ENCODE peak calls at places on chromosome 18, in ten cellular contexts. One of them, this sample, is unnamed.
A peak's percentile ranks its signal among the peaks of the same experiment; 100 is the strongest.

GRCh38 chr18:63147973-63148372 is 171.6 kb downstream of the BCL2 start:
- DNase-seq in substantia nigra: no peak
- DNase-seq in LoVo: no peak
- DNase-seq in activated T-helper 1 cell treated with anti-CD3 and anti-CD28 coated beads, Interleukin-2, amount 50 U/mL, for 16 hours: no peak
- DNase-seq in GM20000: no peak
- DNase-seq in type B pancreatic cell: no peak
- DNase-seq in HEK293T: no peak
- DNase-seq in fibroblast of lung: no peak
- DNase-seq in nephron progenitor cell: no peak
- DNase-seq in stimulated activated CD8-positive, alpha-beta memory T cell treated with anti-CD3 and anti-CD28 coated beads, Interleukin-15, amount 100 ng/mL, for 4 hours: no peak
- DNase-seq in this sample: no peak

GRCh38 chr18:8610442-8610801 is 1.2 kb downstream of the RAB12 start:
- DNase-seq in substantia nigra: no peak
- DNase-seq in LoVo: no peak
- DNase-seq in activated T-helper 1 cell treated with anti-CD3 and anti-CD28 coated beads, Interleukin-2, amount 50 U/mL, for 16 hours: no peak
- DNase-seq in GM20000: no peak
- DNase-seq in type B pancreatic cell: no peak
- DNase-seq in HEK293T: no peak
- DNase-seq in fibroblast of lung: peak; percentile 31
- DNase-seq in nephron progenitor cell: no peak
- DNase-seq in stimulated activated CD8-positive, alpha-beta memory T cell treated with anti-CD3 and anti-CD28 coated beads, Interleukin-15, amount 100 ng/mL, for 4 hours: no peak
- DNase-seq in this sample: no peak

GRCh38 chr18:55868909-55869308 is 280.9 kb upstream of the TCF4 start:
- DNase-seq in substantia nigra: no peak
- DNase-seq in LoVo: no peak
- DNase-seq in activated T-helper 1 cell treated with anti-CD3 and anti-CD28 coated beads, Interleukin-2, amount 50 U/mL, for 16 hours: no peak
- DNase-seq in GM20000: no peak
- DNase-seq in type B pancreatic cell: no peak
- DNase-seq in HEK293T: no peak
- DNase-seq in fibroblast of lung: peak; percentile 42
- DNase-seq in nephron progenitor cell: no peak
- DNase-seq in stimulated activated CD8-positive, alpha-beta memory T cell treated with anti-CD3 and anti-CD28 coated beads, Interleukin-15, amount 100 ng/mL, for 4 hours: no peak
- DNase-seq in this sample: no peak

GRCh38 chr18:23712445-23712844 is 23.2 kb downstream of the LAMA3 start:
- DNase-seq in substantia nigra: no peak
- DNase-seq in LoVo: no peak
- DNase-seq in activated T-helper 1 cell treated with anti-CD3 and anti-CD28 coated beads, Interleukin-2, amount 50 U/mL, for 16 hours: no peak
- DNase-seq in GM20000: no peak
- DNase-seq in type B pancreatic cell: no peak
- DNase-seq in HEK293T: no peak
- DNase-seq in fibroblast of lung: peak; percentile 35
- DNase-seq in nephron progenitor cell: no peak
- DNase-seq in stimulated activated CD8-positive, alpha-beta memory T cell treated with anti-CD3 and anti-CD28 coated beads, Interleukin-15, amount 100 ng/mL, for 4 hours: no peak
- DNase-seq in this sample: no peak

GRCh38 chr18:78859686-78860085 is 119.9 kb upstream of the SALL3 start:
- DNase-seq in substantia nigra: no peak
- DNase-seq in LoVo: no peak
- DNase-seq in activated T-helper 1 cell treated with anti-CD3 and anti-CD28 coated beads, Interleukin-2, amount 50 U/mL, for 16 hours: no peak
- DNase-seq in GM20000: no peak
- DNase-seq in type B pancreatic cell: no peak
- DNase-seq in HEK293T: no peak
- DNase-seq in fibroblast of lung: no peak
- DNase-seq in nephron progenitor cell: no peak
- DNase-seq in stimulated activated CD8-positive, alpha-beta memory T cell treated with anti-CD3 and anti-CD28 coated beads, Interleukin-15, amount 100 ng/mL, for 4 hours: no peak
- DNase-seq in this sample: no peak

GRCh38 chr18:26909599-26910290 is 44.2 kb upstream of the AQP4 start:
- DNase-seq in substantia nigra: peak; percentile 3
- DNase-seq in LoVo: no peak
- DNase-seq in activated T-helper 1 cell treated with anti-CD3 and anti-CD28 coated beads, Interleukin-2, amount 50 U/mL, for 16 hours: no peak
- DNase-seq in GM20000: no peak
- DNase-seq in type B pancreatic cell: no peak
- DNase-seq in HEK293T: no peak
- DNase-seq in fibroblast of lung: no peak
- DNase-seq in nephron progenitor cell: no peak
- DNase-seq in stimulated activated CD8-positive, alpha-beta memory T cell treated with anti-CD3 and anti-CD28 coated beads, Interleukin-15, amount 100 ng/mL, for 4 hours: no peak
- DNase-seq in this sample: peak; percentile 58

GRCh38 chr18:8525692-8526091 is 83.5 kb upstream of the RAB12 start:
- DNase-seq in substantia nigra: no peak
- DNase-seq in LoVo: no peak
- DNase-seq in activated T-helper 1 cell treated with anti-CD3 and anti-CD28 coated beads, Interleukin-2, amount 50 U/mL, for 16 hours: no peak
- DNase-seq in GM20000: peak; percentile 29
- DNase-seq in type B pancreatic cell: no peak
- DNase-seq in HEK293T: peak; percentile 15
- DNase-seq in fibroblast of lung: no peak
- DNase-seq in nephron progenitor cell: peak; percentile 25
- DNase-seq in stimulated activated CD8-positive, alpha-beta memory T cell treated with anti-CD3 and anti-CD28 coated beads, Interleukin-15, amount 100 ng/mL, for 4 hours: no peak
- DNase-seq in this sample: no peak

GRCh38 chr18:34909637-34910364 is 131.4 kb upstream of the MAPRE2 start:
- DNase-seq in substantia nigra: no peak
- DNase-seq in LoVo: no peak
- DNase-seq in activated T-helper 1 cell treated with anti-CD3 and anti-CD28 coated beads, Interleukin-2, amount 50 U/mL, for 16 hours: no peak
- DNase-seq in GM20000: no peak
- DNase-seq in type B pancreatic cell: no peak
- DNase-seq in HEK293T: no peak
- DNase-seq in fibroblast of lung: peak; percentile 86
- DNase-seq in nephron progenitor cell: no peak
- DNase-seq in stimulated activated CD8-positive, alpha-beta memory T cell treated with anti-CD3 and anti-CD28 coated beads, Interleukin-15, amount 100 ng/mL, for 4 hours: no peak
- DNase-seq in this sample: no peak

GRCh38 chr18:3451166-3451988 is 1.4 kb downstream of the TGIF1 start:
- DNase-seq in substantia nigra: peak; percentile 70
- DNase-seq in LoVo: peak; percentile 87
- DNase-seq in activated T-helper 1 cell treated with anti-CD3 and anti-CD28 coated beads, Interleukin-2, amount 50 U/mL, for 16 hours: peak; percentile 78
- DNase-seq in GM20000: peak; percentile 71
- DNase-seq in type B pancreatic cell: peak; percentile 94
- DNase-seq in HEK293T: peak; percentile 62
- DNase-seq in fibroblast of lung: peak; percentile 86
- DNase-seq in nephron progenitor cell: peak; percentile 97
- DNase-seq in stimulated activated CD8-positive, alpha-beta memory T cell treated with anti-CD3 and anti-CD28 coated beads, Interleukin-15, amount 100 ng/mL, for 4 hours: peak; percentile 85
- DNase-seq in this sample: peak; percentile 93

GRCh38 chr18:33944493-33944892 is 280.2 kb downstream of the NOL4 start:
- DNase-seq in substantia nigra: no peak
- DNase-seq in LoVo: no peak
- DNase-seq in activated T-helper 1 cell treated with anti-CD3 and anti-CD28 coated beads, Interleukin-2, amount 50 U/mL, for 16 hours: no peak
- DNase-seq in GM20000: no peak
- DNase-seq in type B pancreatic cell: no peak
- DNase-seq in HEK293T: no peak
- DNase-seq in fibroblast of lung: no peak
- DNase-seq in nephron progenitor cell: no peak
- DNase-seq in stimulated activated CD8-positive, alpha-beta memory T cell treated with anti-CD3 and anti-CD28 coated beads, Interleukin-15, amount 100 ng/mL, for 4 hours: no peak
- DNase-seq in this sample: no peak

GRCh38 chr18:45670281-45670962 is 53.6 kb upstream of the SLC14A1 start:
- DNase-seq in substantia nigra: no peak
- DNase-seq in LoVo: no peak
- DNase-seq in activated T-helper 1 cell treated with anti-CD3 and anti-CD28 coated beads, Interleukin-2, amount 50 U/mL, for 16 hours: no peak
- DNase-seq in GM20000: peak; percentile 23
- DNase-seq in type B pancreatic cell: no peak
- DNase-seq in HEK293T: no peak
- DNase-seq in fibroblast of lung: peak; percentile 88
- DNase-seq in nephron progenitor cell: no peak
- DNase-seq in stimulated activated CD8-positive, alpha-beta memory T cell treated with anti-CD3 and anti-CD28 coated beads, Interleukin-15, amount 100 ng/mL, for 4 hours: peak; percentile 41
- DNase-seq in this sample: no peak

GRCh38 chr18:50183556-50183955 is 11.4 kb downstream of the MYO5B start:
- DNase-seq in substantia nigra: no peak
- DNase-seq in LoVo: peak; percentile 9
- DNase-seq in activated T-helper 1 cell treated with anti-CD3 and anti-CD28 coated beads, Interleukin-2, amount 50 U/mL, for 16 hours: no peak
- DNase-seq in GM20000: no peak
- DNase-seq in type B pancreatic cell: no peak
- DNase-seq in HEK293T: no peak
- DNase-seq in fibroblast of lung: peak; percentile 83
- DNase-seq in nephron progenitor cell: no peak
- DNase-seq in stimulated activated CD8-positive, alpha-beta memory T cell treated with anti-CD3 and anti-CD28 coated beads, Interleukin-15, amount 100 ng/mL, for 4 hours: no peak
- DNase-seq in this sample: no peak

This sample was measured in head of caudate nucleus.